ENCODE peak calls at places on chromosomes 5 and 9, in six cellular contexts. One of them, this sample, is unnamed.

GRCh38 chr9:126947529-126947928 is 32.9 kb downstream of the RALGPS1 start:
- DNase-seq in LoVo: no peak
- DNase-seq in HFFc6: no peak
- DNase-seq in dermis blood vessel endothelial cell: no peak
- DNase-seq in NK-92 treated with Interleukin-12 subunit alpha and Interleukin-12 subunit beta, amount 100 ng/mL, for 24 hours: no peak
- DNase-seq in DMS153: no peak
- DNase-seq in this sample: no peak

GRCh38 chr9:33250458-33250995 is 10.6 kb downstream of the SPINK4 start:
- DNase-seq in LoVo: no peak
- DNase-seq in DMS153: no peak
- DNase-seq in HFFc6: peak
- DNase-seq in dermis blood vessel endothelial cell: no peak
- DNase-seq in NK-92 treated with Interleukin-12 subunit alpha and Interleukin-12 subunit beta, amount 100 ng/mL, for 24 hours: no peak
- DNase-seq in this sample: no peak

GRCh38 chr9:120608421-120608820 is 28.5 kb upstream of the CDK5RAP2 start:
- DNase-seq in dermis blood vessel endothelial cell: peak
- DNase-seq in DMS153: no peak
- DNase-seq in HFFc6: peak
- DNase-seq in NK-92 treated with Interleukin-12 subunit alpha and Interleukin-12 subunit beta, amount 100 ng/mL, for 24 hours: no peak
- DNase-seq in LoVo: no peak
- DNase-seq in this sample: no peak

GRCh38 chr9:131598121-131598520 is 52.8 kb downstream of the PRRT1B start:
- DNase-seq in DMS153: no peak
- DNase-seq in NK-92 treated with Interleukin-12 subunit alpha and Interleukin-12 subunit beta, amount 100 ng/mL, for 24 hours: no peak
- DNase-seq in LoVo: no peak
- DNase-seq in HFFc6: no peak
- DNase-seq in dermis blood vessel endothelial cell: no peak
- DNase-seq in this sample: no peak

GRCh38 chr5:171484460-171484899 is 65.0 kb downstream of the FGF18 start:
- DNase-seq in HFFc6: no peak
- DNase-seq in LoVo: peak
- DNase-seq in NK-92 treated with Interleukin-12 subunit alpha and Interleukin-12 subunit beta, amount 100 ng/mL, for 24 hours: peak
- DNase-seq in dermis blood vessel endothelial cell: peak
- DNase-seq in DMS153: no peak
- DNase-seq in this sample: peak

GRCh38 chr5:59905217-59905616 is 11.7 kb upstream of the PDE4D start:
- DNase-seq in DMS153: no peak
- DNase-seq in dermis blood vessel endothelial cell: no peak
- DNase-seq in LoVo: no peak
- DNase-seq in NK-92 treated with Interleukin-12 subunit alpha and Interleukin-12 subunit beta, amount 100 ng/mL, for 24 hours: no peak
- DNase-seq in HFFc6: no peak
- DNase-seq in this sample: no peak

GRCh38 chr9:27540537-27540936 is 10.9 kb upstream of the MOB3B start:
- DNase-seq in NK-92 treated with Interleukin-12 subunit alpha and Interleukin-12 subunit beta, amount 100 ng/mL, for 24 hours: no peak
- DNase-seq in HFFc6: no peak
- DNase-seq in dermis blood vessel endothelial cell: no peak
- DNase-seq in LoVo: no peak
- DNase-seq in DMS153: no peak
- DNase-seq in this sample: no peak

GRCh38 chr9:32378993-32379729 is 5.3 kb upstream of the ACO1 start:
- DNase-seq in DMS153: peak
- DNase-seq in NK-92 treated with Interleukin-12 subunit alpha and Interleukin-12 subunit beta, amount 100 ng/mL, for 24 hours: peak
- DNase-seq in dermis blood vessel endothelial cell: peak
- DNase-seq in HFFc6: peak
- DNase-seq in LoVo: peak
- DNase-seq in this sample: peak

GRCh38 chr9:96660693-96661248 is 5.7 kb upstream of the PRXL2C start:
- DNase-seq in dermis blood vessel endothelial cell: peak
- DNase-seq in NK-92 treated with Interleukin-12 subunit alpha and Interleukin-12 subunit beta, amount 100 ng/mL, for 24 hours: no peak
- DNase-seq in LoVo: no peak
- DNase-seq in DMS153: no peak
- DNase-seq in HFFc6: no peak
- DNase-seq in this sample: no peak

GRCh38 chr5:120465281-120465961 is 1.3 kb downstream of the PRR16 start:
- DNase-seq in dermis blood vessel endothelial cell: peak
- DNase-seq in LoVo: no peak
- DNase-seq in DMS153: no peak
- DNase-seq in HFFc6: peak
- DNase-seq in NK-92 treated with Interleukin-12 subunit alpha and Interleukin-12 subunit beta, amount 100 ng/mL, for 24 hours: no peak
- DNase-seq in this sample: peak

GRCh38 chr5:41822036-41822435 is 48.2 kb downstream of the OXCT1 start:
- DNase-seq in NK-92 treated with Interleukin-12 subunit alpha and Interleukin-12 subunit beta, amount 100 ng/mL, for 24 hours: no peak
- DNase-seq in DMS153: no peak
- DNase-seq in HFFc6: no peak
- DNase-seq in LoVo: no peak
- DNase-seq in dermis blood vessel endothelial cell: no peak
- DNase-seq in this sample: no peak

GRCh38 chr5:133048993-133049725 is 2.7 kb upstream of the HSPA4 start:
- DNase-seq in dermis blood vessel endothelial cell: peak
- DNase-seq in NK-92 treated with Interleukin-12 subunit alpha and Interleukin-12 subunit beta, amount 100 ng/mL, for 24 hours: no peak
- DNase-seq in DMS153: no peak
- DNase-seq in LoVo: no peak
- DNase-seq in HFFc6: no peak
- DNase-seq in this sample: no peak

GRCh38 chr5:52989781-52990530 is 804 bp downstream of the ITGA2 start:
- DNase-seq in DMS153: no peak
- DNase-seq in NK-92 treated with Interleukin-12 subunit alpha and Interleukin-12 subunit beta, amount 100 ng/mL, for 24 hours: no peak
- DNase-seq in dermis blood vessel endothelial cell: peak
- DNase-seq in HFFc6: peak
- DNase-seq in LoVo: peak
- DNase-seq in this sample: peak

GRCh38 chr5:180439911-180440769 is 54.0 kb upstream of the CNOT6 start:
- DNase-seq in NK-92 treated with Interleukin-12 subunit alpha and Interleukin-12 subunit beta, amount 100 ng/mL, for 24 hours: no peak
- DNase-seq in DMS153: no peak
- DNase-seq in HFFc6: no peak
- DNase-seq in dermis blood vessel endothelial cell: no peak
- DNase-seq in LoVo: no peak
- DNase-seq in this sample: no peak

GRCh38 chr9:12775963-12776774 is 1.3 kb downstream of the LURAP1L start:
- DNase-seq in DMS153: peak
- DNase-seq in HFFc6: peak
- DNase-seq in dermis blood vessel endothelial cell: peak
- DNase-seq in NK-92 treated with Interleukin-12 subunit alpha and Interleukin-12 subunit beta, amount 100 ng/mL, for 24 hours: no peak
- DNase-seq in LoVo: peak
- DNase-seq in this sample: peak

GRCh38 chr5:157917909-157918809 is 59.2 kb upstream of the CLINT1 start:
- DNase-seq in HFFc6: peak
- DNase-seq in dermis blood vessel endothelial cell: peak
- DNase-seq in NK-92 treated with Interleukin-12 subunit alpha and Interleukin-12 subunit beta, amount 100 ng/mL, for 24 hours: peak
- DNase-seq in DMS153: no peak
- DNase-seq in LoVo: peak
- DNase-seq in this sample: peak

GRCh38 chr9:129197978-129198736 is 20.1 kb upstream of the IER5L start:
- DNase-seq in HFFc6: peak
- DNase-seq in NK-92 treated with Interleukin-12 subunit alpha and Interleukin-12 subunit beta, amount 100 ng/mL, for 24 hours: no peak
- DNase-seq in dermis blood vessel endothelial cell: peak
- DNase-seq in LoVo: no peak
- DNase-seq in DMS153: no peak
- DNase-seq in this sample: no peak

GRCh38 chr9:133489253-133490190 is 10.6 kb upstream of the SLC2A6 start:
- DNase-seq in DMS153: no peak
- DNase-seq in dermis blood vessel endothelial cell: no peak
- DNase-seq in NK-92 treated with Interleukin-12 subunit alpha and Interleukin-12 subunit beta, amount 100 ng/mL, for 24 hours: no peak
- DNase-seq in HFFc6: no peak
- DNase-seq in LoVo: no peak
- DNase-seq in this sample: no peak

GRCh38 chr5:139426222-139426885 is 13.0 kb downstream of the DNAJC18 start:
- DNase-seq in LoVo: no peak
- DNase-seq in NK-92 treated with Interleukin-12 subunit alpha and Interleukin-12 subunit beta, amount 100 ng/mL, for 24 hours: no peak
- DNase-seq in dermis blood vessel endothelial cell: no peak
- DNase-seq in HFFc6: no peak
- DNase-seq in DMS153: no peak
- DNase-seq in this sample: no peak

GRCh38 chr9:136485049-136485647 is 2.3 kb upstream of the SEC16A start:
- DNase-seq in dermis blood vessel endothelial cell: peak
- DNase-seq in LoVo: peak
- DNase-seq in NK-92 treated with Interleukin-12 subunit alpha and Interleukin-12 subunit beta, amount 100 ng/mL, for 24 hours: peak
- DNase-seq in DMS153: peak
- DNase-seq in HFFc6: peak
- DNase-seq in this sample: peak

GRCh38 chr5:102858221-102858620 is 103.1 kb downstream of the PAM start:
- DNase-seq in LoVo: no peak
- DNase-seq in HFFc6: no peak
- DNase-seq in DMS153: no peak
- DNase-seq in dermis blood vessel endothelial cell: no peak
- DNase-seq in NK-92 treated with Interleukin-12 subunit alpha and Interleukin-12 subunit beta, amount 100 ng/mL, for 24 hours: no peak
- DNase-seq in this sample: no peak

GRCh38 chr5:168020522-168021294 is 270.7 kb upstream of the WWC1 start:
- DNase-seq in HFFc6: peak
- DNase-seq in DMS153: no peak
- DNase-seq in NK-92 treated with Interleukin-12 subunit alpha and Interleukin-12 subunit beta, amount 100 ng/mL, for 24 hours: no peak
- DNase-seq in LoVo: no peak
- DNase-seq in dermis blood vessel endothelial cell: no peak
- DNase-seq in this sample: no peak